ENCODE peak calls at places on chromosomes 3 and 15, in four cellular contexts. One of them, this sample, is unnamed.

GRCh38 chr3:120985242-120985641 is 77.2 kb downstream of the STXBP5L start:
- DNase-seq in H9: no peak
- DNase-seq in activated B cell treated with CpG ODN at 0.5 μM for 24 hours: no peak
- DNase-seq in MCF 10A: no peak
- DNase-seq in this sample: no peak

GRCh38 chr3:10344147-10344943 is 23.4 kb upstream of the SEC13 start:
- DNase-seq in H9: peak
- DNase-seq in activated B cell treated with CpG ODN at 0.5 μM for 24 hours: peak
- DNase-seq in MCF 10A: peak
- DNase-seq in this sample: peak

GRCh38 chr3:40516201-40516600 is 8.6 kb upstream of the ZNF621 start:
- DNase-seq in H9: no peak
- DNase-seq in activated B cell treated with CpG ODN at 0.5 μM for 24 hours: no peak
- DNase-seq in MCF 10A: no peak
- DNase-seq in this sample: no peak

GRCh38 chr3:39910135-39910534 is 100.7 kb downstream of the MYRIP start:
- DNase-seq in H9: no peak
- DNase-seq in activated B cell treated with CpG ODN at 0.5 μM for 24 hours: no peak
- DNase-seq in MCF 10A: no peak
- DNase-seq in this sample: no peak

GRCh38 chr15:85748729-85749128 is 46.0 kb downstream of the KLHL25 start:
- DNase-seq in H9: peak
- DNase-seq in activated B cell treated with CpG ODN at 0.5 μM for 24 hours: no peak
- DNase-seq in MCF 10A: no peak
- DNase-seq in this sample: peak

GRCh38 chr3:196287066-196287404 is 491 bp downstream of the PCYT1A start:
- DNase-seq in H9: no peak
- DNase-seq in activated B cell treated with CpG ODN at 0.5 μM for 24 hours: no peak
- DNase-seq in MCF 10A: peak
- DNase-seq in this sample: no peak

GRCh38 chr3:36095238-36095637 is 285.1 kb upstream of the STAC start:
- DNase-seq in H9: no peak
- DNase-seq in activated B cell treated with CpG ODN at 0.5 μM for 24 hours: no peak
- DNase-seq in MCF 10A: no peak
- DNase-seq in this sample: no peak

GRCh38 chr3:57646723-57647122 is 46.2 kb downstream of the DENND6A start:
- DNase-seq in H9: no peak
- DNase-seq in activated B cell treated with CpG ODN at 0.5 μM for 24 hours: no peak
- DNase-seq in MCF 10A: peak
- DNase-seq in this sample: peak

GRCh38 chr3:49654955-49655556 is 19.1 kb upstream of the APEH start:
- DNase-seq in H9: no peak
- DNase-seq in activated B cell treated with CpG ODN at 0.5 μM for 24 hours: no peak
- DNase-seq in MCF 10A: peak
- DNase-seq in this sample: no peak

GRCh38 chr15:85800460-85801123 is 5.9 kb upstream of the KLHL25 start:
- DNase-seq in H9: peak
- DNase-seq in activated B cell treated with CpG ODN at 0.5 μM for 24 hours: no peak
- DNase-seq in MCF 10A: peak
- DNase-seq in this sample: no peak

GRCh38 chr3:130242850-130243569 is 102.5 kb upstream of the COL6A5 start:
- DNase-seq in H9: no peak
- DNase-seq in activated B cell treated with CpG ODN at 0.5 μM for 24 hours: no peak
- DNase-seq in MCF 10A: peak
- DNase-seq in this sample: no peak
- TF ChIP-seq CTCF in H9: peak
- TF ChIP-seq CTCF in activated B cell treated with CpG ODN at 0.5 μM for 24 hours: no peak
- TF ChIP-seq CTCF in MCF 10A: no peak
- TF ChIP-seq CTCF in this sample: peak

DNA sequence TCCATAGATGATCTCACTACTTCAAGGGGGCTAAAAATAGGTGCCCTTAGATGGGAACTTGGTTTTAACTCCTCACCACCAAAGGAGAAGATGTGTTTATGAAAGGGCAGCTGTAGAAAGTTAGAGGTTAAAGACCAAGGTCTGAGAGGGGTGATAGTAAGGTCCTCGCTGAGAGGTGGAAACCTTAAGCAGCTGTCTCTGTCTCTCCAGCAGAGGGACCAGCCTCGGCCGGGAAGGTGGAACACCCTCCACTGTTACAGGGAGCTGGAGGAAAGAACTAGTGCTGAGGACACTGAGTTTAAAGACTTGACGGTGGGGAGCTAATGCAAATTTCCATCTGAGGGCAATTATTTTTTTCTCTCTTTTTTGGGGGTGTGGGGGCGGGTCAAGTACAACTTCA is 8.9 kb upstream of the RLBP1 start:
- DNase-seq in H9: no peak
- DNase-seq in activated B cell treated with CpG ODN at 0.5 μM for 24 hours: no peak
- DNase-seq in MCF 10A: no peak
- DNase-seq in this sample: no peak
- TF ChIP-seq CTCF in H9: peak
- TF ChIP-seq CTCF in activated B cell treated with CpG ODN at 0.5 μM for 24 hours: no peak
- TF ChIP-seq CTCF in MCF 10A: no peak
- TF ChIP-seq CTCF in this sample: no peak

GRCh38 chr3:172191629-172192028 is 152.3 kb downstream of the FNDC3B start:
- DNase-seq in H9: no peak
- DNase-seq in activated B cell treated with CpG ODN at 0.5 μM for 24 hours: no peak
- DNase-seq in MCF 10A: no peak
- DNase-seq in this sample: no peak
- TF ChIP-seq CTCF in H9: no peak
- TF ChIP-seq CTCF in activated B cell treated with CpG ODN at 0.5 μM for 24 hours: no peak
- TF ChIP-seq CTCF in MCF 10A: no peak
- TF ChIP-seq CTCF in this sample: no peak

DNA sequence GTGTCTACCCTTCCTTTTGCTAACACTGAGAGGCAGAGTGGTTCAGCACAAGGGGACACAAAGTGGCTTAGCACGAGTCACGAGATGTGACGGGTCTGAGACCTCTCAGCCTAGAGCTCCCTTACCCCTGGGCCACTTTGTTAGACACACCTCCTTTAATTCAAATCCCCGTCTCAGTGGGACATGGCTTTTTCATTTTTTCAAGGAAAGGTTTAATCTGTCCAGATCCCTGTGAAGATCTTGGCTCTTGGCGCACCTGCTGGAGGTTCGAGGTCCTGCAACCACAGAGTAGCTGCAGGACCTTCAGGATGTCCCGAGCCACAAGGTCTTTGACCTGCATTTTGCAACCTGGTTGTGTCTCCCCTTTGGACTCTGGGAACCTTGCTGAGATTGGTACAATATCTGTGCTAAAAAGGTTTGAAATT is 52.0 kb downstream of the LPP start:
- DNase-seq in H9: peak
- DNase-seq in activated B cell treated with CpG ODN at 0.5 μM for 24 hours: no peak
- DNase-seq in MCF 10A: no peak
- DNase-seq in this sample: no peak
- TF ChIP-seq CTCF in H9: peak
- TF ChIP-seq CTCF in activated B cell treated with CpG ODN at 0.5 μM for 24 hours: no peak
- TF ChIP-seq CTCF in MCF 10A: no peak
- TF ChIP-seq CTCF in this sample: no peak

GRCh38 chr3:86973440-86973839 is 17.5 kb downstream of the VGLL3 start:
- DNase-seq in H9: no peak
- DNase-seq in activated B cell treated with CpG ODN at 0.5 μM for 24 hours: no peak
- DNase-seq in MCF 10A: peak
- DNase-seq in this sample: no peak

GRCh38 chr3:86968224-86968932 is 22.6 kb downstream of the VGLL3 start:
- DNase-seq in H9: no peak
- DNase-seq in activated B cell treated with CpG ODN at 0.5 μM for 24 hours: no peak
- DNase-seq in MCF 10A: no peak
- DNase-seq in this sample: no peak

GRCh38 chr3:86967062-86967461 is 23.9 kb downstream of the VGLL3 start:
- DNase-seq in H9: no peak
- DNase-seq in activated B cell treated with CpG ODN at 0.5 μM for 24 hours: no peak
- DNase-seq in MCF 10A: no peak
- DNase-seq in this sample: no peak

GRCh38 chr3:86965180-86965579 is 25.8 kb downstream of the VGLL3 start:
- DNase-seq in H9: no peak
- DNase-seq in activated B cell treated with CpG ODN at 0.5 μM for 24 hours: no peak
- DNase-seq in MCF 10A: no peak
- DNase-seq in this sample: no peak

GRCh38 chr3:86969500-86970189 is 21.3 kb downstream of the VGLL3 start:
- DNase-seq in H9: peak
- DNase-seq in activated B cell treated with CpG ODN at 0.5 μM for 24 hours: no peak
- DNase-seq in MCF 10A: peak
- DNase-seq in this sample: peak
- TF ChIP-seq CTCF in H9: peak
- TF ChIP-seq CTCF in activated B cell treated with CpG ODN at 0.5 μM for 24 hours: no peak
- TF ChIP-seq CTCF in MCF 10A: peak
- TF ChIP-seq CTCF in this sample: peak

This sample was measured in GM10248.